ENCODE peak calls at places on chromosomes 13 and 19, in four cellular contexts. O is PC-3, U is HepG2, T is mammary epithelial cell. J is an unnamed sample.

GRCh38 chr19:6267552-6268381 is 12.0 kb downstream of the MLLT1 start:
- DNase-seq in O (no peak), U (no peak), T (no peak), J (no peak)

GRCh38 chr19:9354651-9355050 is 8.2 kb upstream of the ZNF177 start:
- DNase-seq in O (no peak), U (no peak), T (no peak), J (no peak)

GRCh38 chr13:76967031-76967430 is 18.7 kb downstream of the ACOD1 start:
- DNase-seq in O (no peak), U (no peak), T (no peak), J (no peak)

GRCh38 chr13:106418556-106418955 is 116.9 kb downstream of the EFNB2 start:
- DNase-seq in O (peak; percentile 54), U (no peak), T (peak; percentile 16), J (no peak)

GRCh38 chr19:19162495-19162894 is 7.6 kb downstream of the MEF2B start:
- DNase-seq in O (no peak), U (no peak), T (no peak), J (no peak)

GRCh38 chr13:67118277-67118676 is 111.9 kb downstream of the PCDH9 start:
- DNase-seq in O (no peak), U (no peak), T (no peak), J (no peak)

GRCh38 chr13:95643471-95643813 is 1.1 kb downstream of the DZIP1 start:
- DNase-seq in O (no peak), U (peak; percentile 6), T (peak; percentile 57), J (no peak)

GRCh38 chr19:56096665-56097064 is 24.4 kb downstream of the ZNF787 start:
- DNase-seq in O (no peak), U (no peak), T (no peak), J (no peak)

GRCh38 chr19:29384676-29385075 is 141.1 kb upstream of the VSTM2B start:
- DNase-seq in O (no peak), U (no peak), T (no peak), J (no peak)

GRCh38 chr19:52823676-52824075 is 2.2 kb upstream of the ZNF28 start:
- DNase-seq in O (no peak), U (no peak), T (no peak), J (no peak)

GRCh38 chr19:35938282-35939224 is 2.4 kb downstream of the LRFN3 start:
- DNase-seq in O (no peak), U (no peak), T (no peak), J (no peak)

GRCh38 chr19:38812841-38813320 is at the start of gene LGALS4:
- DNase-seq in O (no peak), U (no peak), T (no peak), J (no peak)

GRCh38 chr13:113809934-113810333 is 50.9 kb downstream of the TMEM255B start:
- DNase-seq in O (no peak), U (no peak), T (no peak), J (no peak)

GRCh38 chr19:5394907-5395505 is 54.4 kb upstream of the PTPRS start:
- DNase-seq in O (no peak), U (no peak), T (no peak), J (no peak)

GRCh38 chr19:38003427-38004099 is 96.6 kb downstream of the SIPA1L3 start:
- DNase-seq in O (peak; percentile 94), U (no peak), T (peak; percentile 87), J (no peak)

GRCh38 chr13:35598233-35598632 is 121.7 kb upstream of the MAB21L1 start:
- DNase-seq in O (no peak), U (no peak), T (no peak), J (no peak)

GRCh38 chr19:40803857-40804782 is 5.1 kb downstream of the EGLN2 start:
- DNase-seq in O (peak; percentile 10), U (peak; percentile 52), T (no peak), J (no peak)

GRCh38 chr19:41480336-41480735 is 37.4 kb downstream of the ERICH4 start:
- DNase-seq in O (no peak), U (no peak), T (no peak), J (no peak)

GRCh38 chr19:38173324-38174041 is 50.5 kb downstream of the DPF1 start:
- DNase-seq in O (no peak), U (no peak), T (peak; percentile 96), J (no peak)

GRCh38 chr13:106635616-106636015 is 67.7 kb upstream of the ARGLU1 start:
- DNase-seq in O (no peak), U (no peak), T (no peak), J (no peak)

GRCh38 chr13:111216166-111216960 is 101.3 kb downstream of the ARHGEF7 start:
- DNase-seq in O (peak; percentile 18), U (peak; percentile 29), T (no peak), J (no peak)

GRCh38 chr13:65907656-65908441 is 1322.3 kb downstream of the PCDH9 start:
- DNase-seq in O (peak; percentile 23), U (no peak), T (no peak), J (no peak)

GRCh38 chr19:41792513-41793413 is 3.6 kb upstream of the CEACAM3 start:
- DNase-seq in O (peak; percentile 93), U (peak; percentile 21), T (peak; percentile 35), J (no peak)

GRCh38 chr13:97043302-97043701 is 49.0 kb upstream of the OXGR1 start:
- DNase-seq in O (no peak), U (no peak), T (peak; percentile 11), J (no peak)

GRCh38 chr13:40189885-40190655 is 476.4 kb downstream of the FOXO1 start:
- DNase-seq in O (no peak), U (no peak), T (peak; percentile 11), J (no peak)

GRCh38 chr13:65856464-65856863 is 1373.7 kb downstream of the PCDH9 start:
- DNase-seq in O (no peak), U (no peak), T (no peak), J (no peak)

GRCh38 chr13:65936249-65936648 is 1293.9 kb downstream of the PCDH9 start:
- DNase-seq in O (no peak), U (no peak), T (no peak), J (no peak)

GRCh38 chr13:53206455-53206854 is 177.8 kb downstream of the OLFM4 start:
- DNase-seq in O (peak; percentile 4), U (no peak), T (no peak), J (no peak)

GRCh38 chr19:18006895-18007604 is 920 bp upstream of the ARRDC2 start:
- DNase-seq in O (peak; percentile 92), U (peak; percentile 46), T (peak; percentile 69), J (no peak)

GRCh38 chr13:113427562-113428468 is 25.5 kb downstream of the ADPRHL1 start:
- DNase-seq in O (no peak), U (no peak), T (no peak), J (no peak)

GRCh38 chr19:56312787-56313343 is 1.8 kb downstream of the ZSCAN5A start:
- DNase-seq in O (no peak), U (no peak), T (no peak), J (no peak)

GRCh38 chr19:4464815-4465581 is 7.1 kb upstream of the HDGFL2 start:
- DNase-seq in O (no peak), U (no peak), T (no peak), J (no peak)

GRCh38 chr13:97367016-97367415 is 67.0 kb upstream of the RAP2A start:
- DNase-seq in O (no peak), U (no peak), T (no peak), J (no peak)

GRCh38 chr13:102073251-102073650 is 328.6 kb downstream of the FGF14 start:
- DNase-seq in O (no peak), U (no peak), T (no peak), J (no peak)
- TF ChIP-seq EZH2 in O (no peak), U (no peak), T (no peak), J (no peak)

GRCh38 chr13:29439601-29440381 is 155.7 kb downstream of the SLC7A1 start:
- DNase-seq in O (no peak), U (no peak), T (no peak), J (no peak)
- H3K4me3 ChIP-seq in O (no peak overlapping the region), U (no peak overlapping the region), T (no peak overlapping the region), J (no peak overlapping the region)

DNA sequence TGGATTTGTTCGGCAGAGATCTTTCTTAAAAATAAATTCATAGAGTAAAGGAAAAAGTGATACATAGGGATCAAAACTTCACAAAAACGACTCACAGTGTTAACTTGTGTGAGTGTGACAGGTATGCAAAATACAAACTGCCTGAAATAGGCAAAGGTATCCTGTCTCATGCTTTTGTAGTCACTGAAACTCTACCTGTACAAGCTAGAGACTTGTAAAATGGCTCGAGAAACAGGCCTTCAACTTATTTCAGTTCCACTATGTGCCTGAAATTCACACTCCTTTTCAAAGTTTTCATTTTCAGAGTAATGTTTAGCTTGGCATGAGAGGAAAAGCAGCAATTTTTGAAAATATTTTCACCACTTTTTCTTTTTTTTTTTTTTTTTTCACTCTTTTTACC is 290.4 kb downstream of the DIAPH3 start:
- DNase-seq in O (no peak), U (no peak), T (no peak), J (no peak)
- TF ChIP-seq EZH2 in O (no peak), U (no peak), T (no peak), J (no peak)

GRCh38 chr13:33323766-33324525 is 38.4 kb upstream of the STARD13 start:
- DNase-seq in O (no peak), U (no peak), T (no peak), J (no peak)
- H3K4me3 ChIP-seq in O (no peak overlapping the region), U (no peak overlapping the region), T (no peak overlapping the region), J (no peak overlapping the region)

GRCh38 chr19:50431343-50432220 is 1.1 kb upstream of the MYBPC2 start:
- DNase-seq in O (peak; percentile 84), U (peak; percentile 66), T (peak; percentile 60), J (peak; percentile 12)

GRCh38 chr19:50430888-50431342 is 1.8 kb upstream of the MYBPC2 start:
- DNase-seq in O (no peak), U (no peak), T (no peak), J (no peak)

GRCh38 chr19:50433201-50434180 is 799 bp downstream of the MYBPC2 start:
- DNase-seq in O (no peak), U (no peak), T (no peak), J (no peak)

GRCh38 chr19:50432221-50432626 is 468 bp upstream of the MYBPC2 start:
- DNase-seq in O (no peak), U (no peak), T (no peak), J (no peak)

GRCh38 chr19:50432658-50433057 is at the start of gene MYBPC2:
- DNase-seq in O (no peak), U (no peak), T (no peak), J (no peak)
- TF ChIP-seq EZH2 in O (no peak), U (no peak), T (no peak), J (no peak)

DNA sequence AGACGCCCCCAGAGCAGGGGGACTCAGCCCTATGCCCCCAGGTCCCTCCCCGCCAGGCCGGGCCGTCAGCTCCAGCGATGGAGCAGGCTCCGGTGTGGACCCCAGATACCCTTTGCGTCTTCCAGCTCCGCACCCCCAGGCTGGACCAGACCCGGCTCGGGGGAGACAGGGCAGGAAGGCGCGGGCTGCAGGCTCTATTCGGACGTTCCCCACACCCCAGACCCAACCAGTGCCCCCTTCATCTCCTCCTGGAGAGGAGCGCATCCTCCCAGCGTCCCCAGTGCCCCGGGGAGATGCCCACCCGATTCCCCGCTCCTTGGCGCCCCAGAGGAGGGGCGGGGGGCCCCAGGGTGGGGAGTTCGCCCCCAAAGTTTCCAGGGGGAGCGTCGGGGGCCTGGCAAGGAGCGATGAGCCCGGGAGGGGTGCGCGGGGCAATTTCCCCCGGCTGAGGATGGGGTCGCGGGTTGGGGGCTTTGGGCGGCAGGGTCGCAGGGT is 389 bp downstream of the LINGO3 start:
- DNase-seq in O (no peak), U (no peak), T (no peak), J (no peak)
- H3K4me3 ChIP-seq in O (no peak overlapping the region), U (no peak overlapping the region), T (no peak overlapping the region), J (no peak overlapping the region)